ENCODE peak calls at places on chromosomes 13 and 19, in nine cellular contexts. W, F, R, K, E, P, I, S and U are unnamed samples.

GRCh38 chr19:33778089-33778791 is 18.4 kb upstream of the KCTD15 start:
- DNase-seq in W (peak), F (no peak), R (peak), K (peak), E (peak), P (peak), I (peak), S (peak), U (no peak)

GRCh38 chr13:44303681-44304432 is 69.8 kb upstream of the SERP2 start:
- DNase-seq in W (no peak), F (no peak), R (no peak), K (no peak), E (no peak), P (no peak), I (no peak), S (no peak), U (no peak)

GRCh38 chr19:3431760-3432397 is 48.4 kb downstream of the SMIM24 start:
- DNase-seq in W (no peak), F (no peak), R (no peak), K (no peak), E (no peak), P (no peak), I (no peak), S (peak), U (no peak)

GRCh38 chr13:111951982-111952565 is 114.9 kb upstream of the SOX1 start:
- DNase-seq in W (no peak), F (no peak), R (no peak), K (no peak), E (no peak), P (no peak), I (no peak), S (no peak), U (no peak)

GRCh38 chr13:62193919-62194318 is 778.3 kb upstream of the PCDH20 start:
- DNase-seq in W (no peak), F (no peak), R (no peak), K (no peak), E (peak), P (no peak), I (no peak), S (no peak), U (no peak)

GRCh38 chr19:40689339-40690049 is 957 bp downstream of the NUMBL start:
- DNase-seq in W (peak), F (no peak), R (no peak), K (no peak), E (peak), P (no peak), I (no peak), S (peak), U (no peak)

GRCh38 chr13:99746857-99747710 is 224.5 kb downstream of the ZIC5 start:
- DNase-seq in W (no peak), F (no peak), R (no peak), K (no peak), E (no peak), P (no peak), I (no peak), S (no peak), U (no peak)

GRCh38 chr19:13070425-13071140 is 32.1 kb downstream of the LYL1 start:
- DNase-seq in W (no peak), F (no peak), R (no peak), K (no peak), E (no peak), P (no peak), I (no peak), S (no peak), U (no peak)

GRCh38 chr13:105327727-105328126 is 1207.7 kb downstream of the EFNB2 start:
- DNase-seq in W (no peak), F (no peak), R (no peak), K (no peak), E (no peak), P (no peak), I (no peak), S (no peak), U (no peak)

GRCh38 chr19:35755550-35756371 is 1.1 kb downstream of the HSPB6 start:
- DNase-seq in W (peak), F (no peak), R (peak), K (peak), E (no peak), P (peak), I (peak), S (peak), U (no peak)

GRCh38 chr19:42204684-42205083 is 12.8 kb downstream of the DEDD2 start:
- DNase-seq in W (no peak), F (no peak), R (no peak), K (no peak), E (no peak), P (no peak), I (no peak), S (peak), U (no peak)

GRCh38 chr13:40608308-40608707 is 58.1 kb downstream of the FOXO1 start:
- DNase-seq in W (no peak), F (no peak), R (no peak), K (no peak), E (no peak), P (no peak), I (no peak), S (no peak), U (no peak)

GRCh38 chr13:110283661-110284516 is 23.1 kb downstream of the COL4A1 start:
- DNase-seq in W (no peak), F (peak), R (no peak), K (peak), E (no peak), P (no peak), I (no peak), S (no peak), U (no peak)

GRCh38 chr13:22812793-22813192 is 368.0 kb upstream of the SGCG start:
- DNase-seq in W (no peak), F (no peak), R (no peak), K (no peak), E (no peak), P (no peak), I (no peak), S (no peak), U (no peak)

GRCh38 chr13:43991773-43992201 is 112.1 kb downstream of the LACC1 start:
- DNase-seq in W (no peak), F (no peak), R (no peak), K (no peak), E (no peak), P (no peak), I (no peak), S (no peak), U (no peak)

GRCh38 chr13:77056382-77056781 is 29.4 kb upstream of the FBXL3 start:
- DNase-seq in W (no peak), F (no peak), R (no peak), K (no peak), E (no peak), P (no peak), I (no peak), S (no peak), U (no peak)

GRCh38 chr13:106129273-106129672 is 406.2 kb downstream of the EFNB2 start:
- DNase-seq in W (no peak), F (no peak), R (no peak), K (no peak), E (peak), P (no peak), I (no peak), S (no peak), U (no peak)

GRCh38 chr19:35318679-35319448 is 10.1 kb upstream of the CD22 start:
- DNase-seq in W (no peak), F (no peak), R (peak), K (peak), E (peak), P (no peak), I (no peak), S (peak), U (peak)

GRCh38 chr19:31340059-31341025 is 8.9 kb downstream of the TSHZ3 start:
- DNase-seq in W (no peak), F (peak), R (peak), K (peak), E (peak), P (no peak), I (no peak), S (no peak), U (no peak)

GRCh38 chr13:106156468-106156867 is 379.0 kb downstream of the EFNB2 start:
- DNase-seq in W (no peak), F (peak), R (peak), K (peak), E (peak), P (no peak), I (no peak), S (peak), U (peak)

GRCh38 chr13:60572003-60572792 is 175.2 kb downstream of the TDRD3 start:
- DNase-seq in W (no peak), F (peak), R (no peak), K (no peak), E (peak), P (no peak), I (no peak), S (no peak), U (peak)

GRCh38 chr19:49132974-49133609 is 13.7 kb downstream of the PPFIA3 start:
- DNase-seq in W (no peak), F (no peak), R (no peak), K (no peak), E (no peak), P (peak), I (no peak), S (peak), U (no peak)